ENCODE peak calls at places on chromosome 4, in ten cellular contexts. O is thoracic aorta; W is Karpas-422; Z is CD8-positive, alpha-beta memory T cell; D is GM12878; I is IMR-90; R is adrenal gland; T is HAP-1; C is dorsolateral prefrontal cortex; Y is cardiac muscle cell. S is an unnamed sample.

GRCh38 chr4:184792950-184793555 is 32.7 kb downstream of the ACSL1 start:
- DNase-seq in O (no peak), W (no peak), Z (no peak), D (no peak), I (peak; percentile 96), R (peak; percentile 32), T (no peak), C (no peak), Y (peak; percentile 92), S (peak; percentile 24)

GRCh38 chr4:141871086-141871485 is 234.7 kb downstream of the IL15 start:
- DNase-seq in O (no peak), W (no peak), Z (no peak), D (no peak), I (peak; percentile 17), R (no peak), T (no peak), C (no peak), Y (peak; percentile 70), S (no peak)

GRCh38 chr4:181966084-181966483 is 277.1 kb upstream of the TENM3 start:
- DNase-seq in O (no peak), W (no peak), Z (no peak), D (no peak), I (peak; percentile 68), R (no peak), T (no peak), C (no peak), Y (no peak), S (no peak)

GRCh38 chr4:75844151-75844662 is 58.0 kb downstream of the PPEF2 start:
- DNase-seq in O (no peak), W (no peak), Z (no peak), D (no peak), I (peak; percentile 96), R (peak; percentile 54), T (no peak), C (no peak), Y (peak; percentile 97), S (no peak)

GRCh38 chr4:88645994-88646393 is 51.6 kb downstream of the NAP1L5 start:
- DNase-seq in O (no peak), W (no peak), Z (no peak), D (no peak), I (no peak), R (no peak), T (no peak), C (no peak), Y (no peak), S (no peak)

GRCh38 chr4:128454281-128455075 is 166.9 kb upstream of the PGRMC2 start:
- DNase-seq in O (peak; percentile 49), W (peak; percentile 99), Z (peak; percentile 69), D (peak; percentile 51), I (peak; percentile 97), R (peak; percentile 88), T (peak; percentile 83), C (peak; percentile 84), Y (peak; percentile 96), S (peak; percentile 31)

GRCh38 chr4:151771664-151772063 is 10.9 kb upstream of the GATB start:
- DNase-seq in O (no peak), W (no peak), Z (no peak), D (no peak), I (no peak), R (no peak), T (no peak), C (no peak), Y (no peak), S (no peak)

GRCh38 chr4:76704133-76704881 is 193.6 kb downstream of the SOWAHB start:
- DNase-seq in O (no peak), W (no peak), Z (no peak), D (no peak), I (peak; percentile 81), R (no peak), T (no peak), C (no peak), Y (peak; percentile 64), S (no peak)

GRCh38 chr4:22672519-22672918 is 20.2 kb upstream of the GBA3 start:
- DNase-seq in O (no peak), W (no peak), Z (no peak), D (no peak), I (no peak), R (no peak), T (no peak), C (no peak), Y (no peak), S (no peak)

GRCh38 chr4:75995727-75996126 is 5.0 kb upstream of the SDAD1 start:
- DNase-seq in O (no peak), W (peak; percentile 77), Z (no peak), D (no peak), I (peak; percentile 65), R (no peak), T (peak; percentile 27), C (no peak), Y (peak; percentile 71), S (no peak)

GRCh38 chr4:16026155-16026761 is 57.6 kb downstream of the PROM1 start:
- DNase-seq in O (no peak), W (peak; percentile 90), Z (no peak), D (peak; percentile 25), I (peak; percentile 61), R (no peak), T (peak; percentile 61), C (no peak), Y (peak; percentile 78), S (no peak)

GRCh38 chr4:100189820-100190642 is at the start of gene DDIT4L:
- DNase-seq in O (no peak), W (no peak), Z (no peak), D (no peak), I (peak; percentile 37), R (peak; percentile 20), T (peak; percentile 84), C (peak; percentile 47), Y (peak; percentile 56), S (no peak)

GRCh38 chr4:54660145-54660535 is 2.4 kb downstream of the KIT start:
- DNase-seq in O (no peak), W (no peak), Z (no peak), D (no peak), I (no peak), R (no peak), T (no peak), C (no peak), Y (no peak), S (no peak)

GRCh38 chr4:93659629-93660028 is 168.9 kb upstream of the ATOH1 start:
- DNase-seq in O (no peak), W (no peak), Z (no peak), D (no peak), I (peak; percentile 30), R (no peak), T (no peak), C (no peak), Y (no peak), S (no peak)

GRCh38 chr4:115090483-115091075 is 22.8 kb downstream of the NDST4 start:
- DNase-seq in O (no peak), W (peak; percentile 79), Z (no peak), D (no peak), I (peak; percentile 0), R (no peak), T (no peak), C (no peak), Y (peak; percentile 16), S (no peak)

GRCh38 chr4:154490261-154490588 is 1.4 kb downstream of the DCHS2 start:
- DNase-seq in O (no peak), W (no peak), Z (no peak), D (no peak), I (no peak), R (no peak), T (no peak), C (no peak), Y (no peak), S (no peak)

GRCh38 chr4:154490589-154491340 is 834 bp downstream of the DCHS2 start:
- DNase-seq in O (no peak), W (no peak), Z (no peak), D (no peak), I (no peak), R (no peak), T (no peak), C (no peak), Y (no peak), S (no peak)

GRCh38 chr4:154491341-154491679 is 289 bp downstream of the DCHS2 start:
- DNase-seq in O (no peak), W (no peak), Z (no peak), D (no peak), I (peak; percentile 5), R (no peak), T (peak; percentile 41), C (no peak), Y (peak; percentile 19), S (no peak)

GRCh38 chr4:154491731-154492249 is at the start of gene DCHS2:
- DNase-seq in O (no peak), W (no peak), Z (no peak), D (no peak), I (no peak), R (no peak), T (peak; percentile 85), C (peak; percentile 44), Y (peak; percentile 13), S (peak; percentile 3)

GRCh38 chr4:154489558-154490260 is 1.9 kb downstream of the DCHS2 start:
- DNase-seq in O (no peak), W (no peak), Z (no peak), D (no peak), I (no peak), R (no peak), T (no peak), C (peak; percentile 41), Y (no peak), S (no peak)
- H3K27me3 ChIP-seq in O (no peaks in the 10 kb centered on the region), W (no peaks in the 10 kb centered on the region), Z (peaks cover 13% of the 10 kb centered on the region), D (peaks cover 6% of the 10 kb centered on the region), I (peaks cover 33% of the 10 kb centered on the region), R (peaks cover 16% of the 10 kb centered on the region), T (no peaks in the 10 kb centered on the region), C (peaks cover 5% of the 10 kb centered on the region), Y (peaks cover 94% of the 10 kb centered on the region), S (peaks cover 62% of the 10 kb centered on the region)

DNA sequence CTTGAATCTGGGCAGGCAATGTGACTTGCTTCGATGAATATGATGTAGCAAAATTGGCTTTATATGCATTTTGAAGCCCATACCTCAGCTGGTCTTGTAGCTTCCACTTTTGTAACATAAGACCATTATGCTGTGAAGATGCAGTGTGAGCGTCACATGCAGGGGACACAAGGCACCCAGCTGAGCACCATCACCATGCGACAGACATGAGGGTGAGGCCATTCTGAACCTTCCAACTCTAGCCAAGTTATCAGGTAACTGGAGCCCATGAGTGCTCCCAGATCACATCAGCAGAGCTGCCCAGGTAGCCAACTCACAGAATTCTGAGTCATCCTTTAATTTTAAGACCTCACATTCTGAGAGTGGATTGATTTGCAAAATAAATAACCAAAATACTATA is 705.9 kb downstream of the FSTL5 start:
- DNase-seq in O (no peak), W (no peak), Z (no peak), D (no peak), I (no peak), R (no peak), T (no peak), C (no peak), Y (no peak), S (no peak)
- H3K27me3 ChIP-seq in O (no peaks in the 10 kb centered on the region), W (no peaks in the 10 kb centered on the region), Z (no peaks in the 10 kb centered on the region), D (no peaks in the 10 kb centered on the region), I (no peaks in the 10 kb centered on the region), R (no peaks in the 10 kb centered on the region), T (no peaks in the 10 kb centered on the region), C (no peaks in the 10 kb centered on the region), Y (no peaks in the 10 kb centered on the region), S (no peaks in the 10 kb centered on the region)

GRCh38 chr4:5899396-5899795 is 6.5 kb upstream of the CRMP1 start:
- DNase-seq in O (no peak), W (peak; percentile 42), Z (no peak), D (no peak), I (no peak), R (no peak), T (no peak), C (no peak), Y (no peak), S (no peak)
- H3K27me3 ChIP-seq in O (no peaks in the 10 kb centered on the region), W (peaks cover 5% of the 10 kb centered on the region), Z (no peaks in the 10 kb centered on the region), D (no peaks in the 10 kb centered on the region), I (peaks cover 31% of the 10 kb centered on the region), R (peaks cover 16% of the 10 kb centered on the region), T (peaks cover 46% of the 10 kb centered on the region), C (no peaks in the 10 kb centered on the region), Y (peaks cover 48% of the 10 kb centered on the region), S (no peaks in the 10 kb centered on the region)

GRCh38 chr4:121952290-121952689 is 430 bp upstream of the TRPC3 start:
- DNase-seq in O (no peak), W (no peak), Z (no peak), D (no peak), I (no peak), R (no peak), T (no peak), C (no peak), Y (no peak), S (no peak)
- H3K27me3 ChIP-seq in O (no peaks in the 10 kb centered on the region), W (no peaks in the 10 kb centered on the region), Z (no peaks in the 10 kb centered on the region), D (peaks cover 22% of the 10 kb centered on the region), I (no peaks in the 10 kb centered on the region), R (peaks cover 16% of the 10 kb centered on the region), T (peaks cover 36% of the 10 kb centered on the region), C (no peaks in the 10 kb centered on the region), Y (peaks cover 21% of the 10 kb centered on the region), S (peaks cover 24% of the 10 kb centered on the region)

S was measured in CD4-positive, alpha-beta T cell.